ENCODE peak calls at places on chromosome 22, in four cellular contexts. One of them, this sample, is unnamed.

GRCh38 chr22:22616636-22617035 is 27.8 kb upstream of the GGTLC2 start:
- DNase-seq in heart right ventricle: no peak
- DNase-seq in T-cell: no peak
- DNase-seq in stimulated activated CD4-positive, alpha-beta T cell treated with anti-CD3 and anti-CD28 coated beads, Interleukin-4, amount 100 ng/mL, for 1 hour: peak
- DNase-seq in this sample: peak

GRCh38 chr22:48498526-48499331 is 1328.9 kb downstream of the BRD1 start:
- DNase-seq in heart right ventricle: no peak
- DNase-seq in stimulated activated CD4-positive, alpha-beta T cell treated with anti-CD3 and anti-CD28 coated beads, Interleukin-4, amount 100 ng/mL, for 1 hour: no peak
- DNase-seq in T-cell: no peak
- DNase-seq in this sample: no peak

GRCh38 chr22:48210812-48211211 is 1448.4 kb downstream of the TBC1D22A start:
- DNase-seq in heart right ventricle: no peak
- DNase-seq in T-cell: no peak
- DNase-seq in stimulated activated CD4-positive, alpha-beta T cell treated with anti-CD3 and anti-CD28 coated beads, Interleukin-4, amount 100 ng/mL, for 1 hour: no peak
- DNase-seq in this sample: no peak

GRCh38 chr22:18000441-18001039 is 23.8 kb downstream of the MICAL3 start:
- DNase-seq in stimulated activated CD4-positive, alpha-beta T cell treated with anti-CD3 and anti-CD28 coated beads, Interleukin-4, amount 100 ng/mL, for 1 hour: peak
- DNase-seq in heart right ventricle: no peak
- DNase-seq in T-cell: peak
- DNase-seq in this sample: peak

GRCh38 chr22:32957093-32957835 is 100.9 kb downstream of the SYN3 start:
- DNase-seq in T-cell: no peak
- DNase-seq in heart right ventricle: no peak
- DNase-seq in stimulated activated CD4-positive, alpha-beta T cell treated with anti-CD3 and anti-CD28 coated beads, Interleukin-4, amount 100 ng/mL, for 1 hour: no peak
- DNase-seq in this sample: no peak

GRCh38 chr22:32106930-32107329 is 52.2 kb downstream of the C22orf42 start:
- DNase-seq in heart right ventricle: no peak
- DNase-seq in stimulated activated CD4-positive, alpha-beta T cell treated with anti-CD3 and anti-CD28 coated beads, Interleukin-4, amount 100 ng/mL, for 1 hour: peak
- DNase-seq in T-cell: no peak
- DNase-seq in this sample: no peak

GRCh38 chr22:36417281-36417686 is 29.5 kb upstream of the MYH9 start:
- DNase-seq in stimulated activated CD4-positive, alpha-beta T cell treated with anti-CD3 and anti-CD28 coated beads, Interleukin-4, amount 100 ng/mL, for 1 hour: no peak
- DNase-seq in T-cell: no peak
- DNase-seq in heart right ventricle: no peak
- DNase-seq in this sample: no peak

GRCh38 chr22:20109411-20110358 is 6.2 kb upstream of the RANBP1 start:
- DNase-seq in stimulated activated CD4-positive, alpha-beta T cell treated with anti-CD3 and anti-CD28 coated beads, Interleukin-4, amount 100 ng/mL, for 1 hour: no peak
- DNase-seq in T-cell: no peak
- DNase-seq in heart right ventricle: peak
- DNase-seq in this sample: no peak

GRCh38 chr22:49214976-49215375 is 612.7 kb downstream of the BRD1 start:
- DNase-seq in stimulated activated CD4-positive, alpha-beta T cell treated with anti-CD3 and anti-CD28 coated beads, Interleukin-4, amount 100 ng/mL, for 1 hour: no peak
- DNase-seq in T-cell: no peak
- DNase-seq in heart right ventricle: no peak
- DNase-seq in this sample: no peak

GRCh38 chr22:26471522-26471921 is 12.1 kb downstream of the HPS4 start:
- DNase-seq in heart right ventricle: no peak
- DNase-seq in T-cell: no peak
- DNase-seq in stimulated activated CD4-positive, alpha-beta T cell treated with anti-CD3 and anti-CD28 coated beads, Interleukin-4, amount 100 ng/mL, for 1 hour: no peak
- DNase-seq in this sample: no peak

GRCh38 chr22:23075525-23076216 is 5.4 kb downstream of the GNAZ start:
- DNase-seq in T-cell: no peak
- DNase-seq in stimulated activated CD4-positive, alpha-beta T cell treated with anti-CD3 and anti-CD28 coated beads, Interleukin-4, amount 100 ng/mL, for 1 hour: no peak
- DNase-seq in heart right ventricle: no peak
- DNase-seq in this sample: no peak

GRCh38 chr22:49159711-49160110 is 668.0 kb downstream of the BRD1 start:
- DNase-seq in heart right ventricle: no peak
- DNase-seq in stimulated activated CD4-positive, alpha-beta T cell treated with anti-CD3 and anti-CD28 coated beads, Interleukin-4, amount 100 ng/mL, for 1 hour: no peak
- DNase-seq in T-cell: no peak
- DNase-seq in this sample: no peak

GRCh38 chr22:37154925-37155712 is 5.4 kb upstream of the IL2RB start:
- DNase-seq in T-cell: no peak
- DNase-seq in heart right ventricle: no peak
- DNase-seq in stimulated activated CD4-positive, alpha-beta T cell treated with anti-CD3 and anti-CD28 coated beads, Interleukin-4, amount 100 ng/mL, for 1 hour: no peak
- DNase-seq in this sample: no peak

GRCh38 chr22:30290679-30291333 is 1.5 kb upstream of the CASTOR1 start:
- DNase-seq in T-cell: no peak
- DNase-seq in stimulated activated CD4-positive, alpha-beta T cell treated with anti-CD3 and anti-CD28 coated beads, Interleukin-4, amount 100 ng/mL, for 1 hour: no peak
- DNase-seq in heart right ventricle: peak
- DNase-seq in this sample: no peak

GRCh38 chr22:24043957-24044356 is 32.9 kb downstream of the CABIN1 start:
- DNase-seq in T-cell: no peak
- DNase-seq in heart right ventricle: no peak
- DNase-seq in stimulated activated CD4-positive, alpha-beta T cell treated with anti-CD3 and anti-CD28 coated beads, Interleukin-4, amount 100 ng/mL, for 1 hour: no peak
- DNase-seq in this sample: no peak

GRCh38 chr22:18044548-18045271 is 20.3 kb upstream of the MICAL3 start:
- DNase-seq in T-cell: no peak
- DNase-seq in stimulated activated CD4-positive, alpha-beta T cell treated with anti-CD3 and anti-CD28 coated beads, Interleukin-4, amount 100 ng/mL, for 1 hour: no peak
- DNase-seq in heart right ventricle: peak
- DNase-seq in this sample: no peak

GRCh38 chr22:42608481-42609361 is 6.0 kb downstream of the POLDIP3 start:
- DNase-seq in stimulated activated CD4-positive, alpha-beta T cell treated with anti-CD3 and anti-CD28 coated beads, Interleukin-4, amount 100 ng/mL, for 1 hour: no peak
- DNase-seq in heart right ventricle: no peak
- DNase-seq in T-cell: no peak
- DNase-seq in this sample: no peak

GRCh38 chr22:21719024-21719423 is 16.6 kb downstream of the YPEL1 start:
- DNase-seq in stimulated activated CD4-positive, alpha-beta T cell treated with anti-CD3 and anti-CD28 coated beads, Interleukin-4, amount 100 ng/mL, for 1 hour: no peak
- DNase-seq in heart right ventricle: no peak
- DNase-seq in T-cell: no peak
- DNase-seq in this sample: no peak

This sample was measured in activated naive CD8-positive, alpha-beta T cell treated with anti-CD3 and anti-CD28 coated beads for 36 hours.